ENCODE peak calls at places on chromosome 3, in seven cellular contexts. One of them, this sample, is unnamed.

GRCh38 chr3:152556731-152557254 is 278.1 kb upstream of the P2RY1 start:
- DNase-seq in astrocyte of the hippocampus: peak
- DNase-seq in fibroblast of villous mesenchyme: peak
- DNase-seq in central memory CD4-positive, alpha-beta T cell: no peak
- DNase-seq in stimulated activated naive CD8-positive, alpha-beta T cell treated with anti-CD3 and anti-CD28 coated beads, Interleukin-15, Interleukin-2, amounts not matched to agents 100 U/mL and 50 U/mL, for 24 hours: no peak
- DNase-seq in psoas muscle: no peak
- DNase-seq in caudate nucleus: no peak
- DNase-seq in this sample: no peak

GRCh38 chr3:68779261-68779660 is 153.1 kb downstream of the TAFA4 start:
- DNase-seq in central memory CD4-positive, alpha-beta T cell: no peak
- DNase-seq in fibroblast of villous mesenchyme: no peak
- DNase-seq in stimulated activated naive CD8-positive, alpha-beta T cell treated with anti-CD3 and anti-CD28 coated beads, Interleukin-15, Interleukin-2, amounts not matched to agents 100 U/mL and 50 U/mL, for 24 hours: no peak
- DNase-seq in caudate nucleus: no peak
- DNase-seq in psoas muscle: no peak
- DNase-seq in astrocyte of the hippocampus: no peak
- DNase-seq in this sample: no peak

GRCh38 chr3:46854543-46854942 is 8.7 kb downstream of the MYL3 start:
- DNase-seq in astrocyte of the hippocampus: no peak
- DNase-seq in psoas muscle: peak
- DNase-seq in stimulated activated naive CD8-positive, alpha-beta T cell treated with anti-CD3 and anti-CD28 coated beads, Interleukin-15, Interleukin-2, amounts not matched to agents 100 U/mL and 50 U/mL, for 24 hours: no peak
- DNase-seq in caudate nucleus: no peak
- DNase-seq in fibroblast of villous mesenchyme: no peak
- DNase-seq in central memory CD4-positive, alpha-beta T cell: no peak
- DNase-seq in this sample: no peak

GRCh38 chr3:179027326-179027900 is 44.2 kb downstream of the ZMAT3 start:
- DNase-seq in caudate nucleus: no peak
- DNase-seq in stimulated activated naive CD8-positive, alpha-beta T cell treated with anti-CD3 and anti-CD28 coated beads, Interleukin-15, Interleukin-2, amounts not matched to agents 100 U/mL and 50 U/mL, for 24 hours: no peak
- DNase-seq in fibroblast of villous mesenchyme: peak
- DNase-seq in central memory CD4-positive, alpha-beta T cell: no peak
- DNase-seq in psoas muscle: no peak
- DNase-seq in astrocyte of the hippocampus: peak
- DNase-seq in this sample: no peak

GRCh38 chr3:130390079-130390478 is 44.6 kb downstream of the COL6A5 start:
- DNase-seq in psoas muscle: no peak
- DNase-seq in caudate nucleus: no peak
- DNase-seq in astrocyte of the hippocampus: no peak
- DNase-seq in central memory CD4-positive, alpha-beta T cell: no peak
- DNase-seq in fibroblast of villous mesenchyme: no peak
- DNase-seq in stimulated activated naive CD8-positive, alpha-beta T cell treated with anti-CD3 and anti-CD28 coated beads, Interleukin-15, Interleukin-2, amounts not matched to agents 100 U/mL and 50 U/mL, for 24 hours: no peak
- DNase-seq in this sample: no peak

GRCh38 chr3:107045791-107046190 is 331.4 kb upstream of the CCDC54 start:
- DNase-seq in fibroblast of villous mesenchyme: no peak
- DNase-seq in caudate nucleus: peak
- DNase-seq in psoas muscle: no peak
- DNase-seq in central memory CD4-positive, alpha-beta T cell: no peak
- DNase-seq in stimulated activated naive CD8-positive, alpha-beta T cell treated with anti-CD3 and anti-CD28 coated beads, Interleukin-15, Interleukin-2, amounts not matched to agents 100 U/mL and 50 U/mL, for 24 hours: no peak
- DNase-seq in astrocyte of the hippocampus: no peak
- DNase-seq in this sample: no peak

GRCh38 chr3:72597756-72598195 is 250.5 kb downstream of the SHQ1 start:
- DNase-seq in fibroblast of villous mesenchyme: no peak
- DNase-seq in central memory CD4-positive, alpha-beta T cell: no peak
- DNase-seq in astrocyte of the hippocampus: peak
- DNase-seq in caudate nucleus: peak
- DNase-seq in psoas muscle: no peak
- DNase-seq in stimulated activated naive CD8-positive, alpha-beta T cell treated with anti-CD3 and anti-CD28 coated beads, Interleukin-15, Interleukin-2, amounts not matched to agents 100 U/mL and 50 U/mL, for 24 hours: no peak
- DNase-seq in this sample: no peak

GRCh38 chr3:109731639-109732473 is 394.5 kb upstream of the DPPA4 start:
- DNase-seq in stimulated activated naive CD8-positive, alpha-beta T cell treated with anti-CD3 and anti-CD28 coated beads, Interleukin-15, Interleukin-2, amounts not matched to agents 100 U/mL and 50 U/mL, for 24 hours: peak
- DNase-seq in caudate nucleus: peak
- DNase-seq in psoas muscle: no peak
- DNase-seq in central memory CD4-positive, alpha-beta T cell: peak
- DNase-seq in astrocyte of the hippocampus: peak
- DNase-seq in fibroblast of villous mesenchyme: peak
- DNase-seq in this sample: peak

GRCh38 chr3:194540268-194540937 is 53.6 kb upstream of the ATP13A3 start:
- DNase-seq in astrocyte of the hippocampus: no peak
- DNase-seq in central memory CD4-positive, alpha-beta T cell: no peak
- DNase-seq in fibroblast of villous mesenchyme: no peak
- DNase-seq in stimulated activated naive CD8-positive, alpha-beta T cell treated with anti-CD3 and anti-CD28 coated beads, Interleukin-15, Interleukin-2, amounts not matched to agents 100 U/mL and 50 U/mL, for 24 hours: no peak
- DNase-seq in caudate nucleus: peak
- DNase-seq in psoas muscle: no peak
- DNase-seq in this sample: no peak

GRCh38 chr3:38651153-38651789 is 1.8 kb upstream of the SCN5A start:
- DNase-seq in stimulated activated naive CD8-positive, alpha-beta T cell treated with anti-CD3 and anti-CD28 coated beads, Interleukin-15, Interleukin-2, amounts not matched to agents 100 U/mL and 50 U/mL, for 24 hours: peak
- DNase-seq in astrocyte of the hippocampus: peak
- DNase-seq in caudate nucleus: peak
- DNase-seq in fibroblast of villous mesenchyme: peak
- DNase-seq in central memory CD4-positive, alpha-beta T cell: peak
- DNase-seq in psoas muscle: peak
- DNase-seq in this sample: peak

GRCh38 chr3:133711013-133711412 is 35.2 kb upstream of the TF start:
- DNase-seq in astrocyte of the hippocampus: no peak
- DNase-seq in central memory CD4-positive, alpha-beta T cell: no peak
- DNase-seq in caudate nucleus: no peak
- DNase-seq in fibroblast of villous mesenchyme: no peak
- DNase-seq in stimulated activated naive CD8-positive, alpha-beta T cell treated with anti-CD3 and anti-CD28 coated beads, Interleukin-15, Interleukin-2, amounts not matched to agents 100 U/mL and 50 U/mL, for 24 hours: no peak
- DNase-seq in psoas muscle: no peak
- DNase-seq in this sample: no peak

GRCh38 chr3:136749106-136749505 is 3.1 kb downstream of the STAG1 start:
- DNase-seq in astrocyte of the hippocampus: no peak
- DNase-seq in caudate nucleus: no peak
- DNase-seq in psoas muscle: no peak
- DNase-seq in stimulated activated naive CD8-positive, alpha-beta T cell treated with anti-CD3 and anti-CD28 coated beads, Interleukin-15, Interleukin-2, amounts not matched to agents 100 U/mL and 50 U/mL, for 24 hours: no peak
- DNase-seq in central memory CD4-positive, alpha-beta T cell: no peak
- DNase-seq in fibroblast of villous mesenchyme: peak
- DNase-seq in this sample: no peak

GRCh38 chr3:136350132-136350531 is 100.0 kb downstream of the PCCB start:
- DNase-seq in psoas muscle: no peak
- DNase-seq in stimulated activated naive CD8-positive, alpha-beta T cell treated with anti-CD3 and anti-CD28 coated beads, Interleukin-15, Interleukin-2, amounts not matched to agents 100 U/mL and 50 U/mL, for 24 hours: no peak
- DNase-seq in caudate nucleus: no peak
- DNase-seq in central memory CD4-positive, alpha-beta T cell: no peak
- DNase-seq in astrocyte of the hippocampus: peak
- DNase-seq in fibroblast of villous mesenchyme: peak
- DNase-seq in this sample: no peak

GRCh38 chr3:152258448-152259302 is 10.1 kb upstream of the MBNL1 start:
- DNase-seq in central memory CD4-positive, alpha-beta T cell: peak
- DNase-seq in fibroblast of villous mesenchyme: peak
- DNase-seq in caudate nucleus: no peak
- DNase-seq in stimulated activated naive CD8-positive, alpha-beta T cell treated with anti-CD3 and anti-CD28 coated beads, Interleukin-15, Interleukin-2, amounts not matched to agents 100 U/mL and 50 U/mL, for 24 hours: peak
- DNase-seq in psoas muscle: peak
- DNase-seq in astrocyte of the hippocampus: peak
- DNase-seq in this sample: no peak

GRCh38 chr3:133295199-133295901 is 104.5 kb upstream of the BFSP2 start:
- DNase-seq in stimulated activated naive CD8-positive, alpha-beta T cell treated with anti-CD3 and anti-CD28 coated beads, Interleukin-15, Interleukin-2, amounts not matched to agents 100 U/mL and 50 U/mL, for 24 hours: no peak
- DNase-seq in fibroblast of villous mesenchyme: peak
- DNase-seq in central memory CD4-positive, alpha-beta T cell: no peak
- DNase-seq in caudate nucleus: no peak
- DNase-seq in psoas muscle: no peak
- DNase-seq in astrocyte of the hippocampus: peak
- DNase-seq in this sample: no peak

GRCh38 chr3:127388412-127388811 is 100.6 kb upstream of the PRR20G start:
- DNase-seq in psoas muscle: no peak
- DNase-seq in stimulated activated naive CD8-positive, alpha-beta T cell treated with anti-CD3 and anti-CD28 coated beads, Interleukin-15, Interleukin-2, amounts not matched to agents 100 U/mL and 50 U/mL, for 24 hours: no peak
- DNase-seq in astrocyte of the hippocampus: no peak
- DNase-seq in caudate nucleus: no peak
- DNase-seq in central memory CD4-positive, alpha-beta T cell: no peak
- DNase-seq in fibroblast of villous mesenchyme: no peak
- DNase-seq in this sample: no peak

GRCh38 chr3:4508048-4508981 is 15.2 kb downstream of the ITPR1 start:
- DNase-seq in astrocyte of the hippocampus: no peak
- DNase-seq in psoas muscle: no peak
- DNase-seq in stimulated activated naive CD8-positive, alpha-beta T cell treated with anti-CD3 and anti-CD28 coated beads, Interleukin-15, Interleukin-2, amounts not matched to agents 100 U/mL and 50 U/mL, for 24 hours: peak
- DNase-seq in caudate nucleus: no peak
- DNase-seq in fibroblast of villous mesenchyme: no peak
- DNase-seq in central memory CD4-positive, alpha-beta T cell: no peak
- DNase-seq in this sample: no peak

GRCh38 chr3:89340431-89340830 is 233.0 kb downstream of the EPHA3 start:
- DNase-seq in stimulated activated naive CD8-positive, alpha-beta T cell treated with anti-CD3 and anti-CD28 coated beads, Interleukin-15, Interleukin-2, amounts not matched to agents 100 U/mL and 50 U/mL, for 24 hours: no peak
- DNase-seq in psoas muscle: no peak
- DNase-seq in astrocyte of the hippocampus: peak
- DNase-seq in caudate nucleus: no peak
- DNase-seq in central memory CD4-positive, alpha-beta T cell: no peak
- DNase-seq in fibroblast of villous mesenchyme: peak
- DNase-seq in this sample: no peak